ENCODE peak calls at places on chromosomes 12 and 14, in seven cellular contexts. F is naive thymus-derived CD8-positive, alpha-beta T cell; W is EH; U is activated CD8-positive, alpha-beta memory T cell treated with anti-CD3 and anti-CD28 coated beads for 48 hours; Z is stimulated activated CD8-positive, alpha-beta memory T cell treated with anti-CD3 and anti-CD28 coated beads, Interleukin-2, amount 100 ng/mL, for 1 hour; P is A549; S is naive B cell. J is an unnamed sample.
A peak's percentile ranks its signal among the peaks of the same experiment; 100 is the strongest.

GRCh38 chr12:106954462-106955376 is 988 bp upstream of the TMEM263 start:
- DNase-seq in F (peak; percentile 25), W (peak; percentile 52), U (no peak), Z (no peak), P (no peak), S (no peak), J (peak; percentile 1)

GRCh38 chr14:59181804-59182203 is 6.7 kb upstream of the DAAM1 start:
- DNase-seq in F (no peak), W (no peak), U (no peak), Z (no peak), P (no peak), S (no peak), J (no peak)

GRCh38 chr12:63844391-63845341 is at the start of gene SRGAP1:
- DNase-seq in F (no peak), W (peak; percentile 79), U (no peak), Z (no peak), P (peak; percentile 69), S (no peak), J (peak; percentile 17)

GRCh38 chr14:22614240-22614799 is 16.2 kb downstream of the ABHD4 start:
- DNase-seq in F (no peak), W (peak; percentile 99), U (no peak), Z (no peak), P (peak; percentile 94), S (no peak), J (no peak)

GRCh38 chr14:69008411-69008810 is 29.3 kb upstream of the ACTN1 start:
- DNase-seq in F (no peak), W (peak; percentile 67), U (no peak), Z (no peak), P (no peak), S (no peak), J (no peak)

GRCh38 chr14:45641541-45641940 is 388.5 kb upstream of the MIS18BP1 start:
- DNase-seq in F (no peak), W (no peak), U (no peak), Z (no peak), P (no peak), S (no peak), J (no peak)

GRCh38 chr12:62261876-62262275 is 1.7 kb downstream of the USP15 start:
- DNase-seq in F (no peak), W (no peak), U (no peak), Z (no peak), P (no peak), S (no peak), J (no peak)

GRCh38 chr14:96016761-96017160 is 22.4 kb upstream of the C14orf132 start:
- DNase-seq in F (no peak), W (peak; percentile 70), U (no peak), Z (no peak), P (no peak), S (no peak), J (peak; percentile 91)

GRCh38 chr14:53542692-53543091 is 389.6 kb upstream of the DDHD1 start:
- DNase-seq in F (no peak), W (peak; percentile 56), U (no peak), Z (no peak), P (peak; percentile 47), S (no peak), J (peak; percentile 57)

GRCh38 chr12:91099836-91100235 is 11.5 kb downstream of the LUM start:
- DNase-seq in F (no peak), W (no peak), U (no peak), Z (no peak), P (no peak), S (no peak), J (no peak)

GRCh38 chr12:59803735-59804134 is 207.9 kb downstream of the SLC16A7 start:
- DNase-seq in F (no peak), W (peak; percentile 57), U (no peak), Z (no peak), P (no peak), S (no peak), J (no peak)

GRCh38 chr12:96070670-96071279 is 35.4 kb upstream of the LTA4H start:
- DNase-seq in F (no peak), W (peak; percentile 10), U (no peak), Z (no peak), P (peak; percentile 42), S (no peak), J (peak; percentile 69)

GRCh38 chr14:54253195-54253947 is 143.4 kb upstream of the CDKN3 start:
- DNase-seq in F (no peak), W (peak; percentile 82), U (no peak), Z (no peak), P (peak; percentile 66), S (no peak), J (no peak)

GRCh38 chr14:89349196-89350008 is 67.6 kb downstream of the FOXN3 start:
- DNase-seq in F (no peak), W (peak; percentile 26), U (no peak), Z (no peak), P (peak; percentile 35), S (peak; percentile 16), J (peak; percentile 96)

GRCh38 chr12:46921754-46922113 is 95.9 kb upstream of the SLC38A4 start:
- DNase-seq in F (no peak), W (peak; percentile 67), U (no peak), Z (no peak), P (no peak), S (no peak), J (no peak)

GRCh38 chr14:101480747-101481530 is 80.4 kb upstream of the DIO3 start:
- DNase-seq in F (no peak), W (peak; percentile 20), U (no peak), Z (no peak), P (peak; percentile 98), S (no peak), J (no peak)

GRCh38 chr12:103824290-103824689 is 16.7 kb downstream of the NT5DC3 start:
- DNase-seq in F (no peak), W (no peak), U (no peak), Z (no peak), P (no peak), S (no peak), J (no peak)

GRCh38 chr12:16359512-16360491 is 12.4 kb downstream of the MGST1 start:
- DNase-seq in F (no peak), W (peak; percentile 61), U (no peak), Z (no peak), P (peak; percentile 72), S (no peak), J (no peak)

GRCh38 chr12:85076688-85077430 is 40.7 kb downstream of the LRRIQ1 start:
- DNase-seq in F (no peak), W (peak; percentile 62), U (no peak), Z (no peak), P (peak; percentile 82), S (no peak), J (peak; percentile 62)

GRCh38 chr14:91947196-91948184 is at the start of gene FBLN5:
- DNase-seq in F (peak; percentile 37), W (peak; percentile 93), U (peak; percentile 5), Z (no peak), P (peak; percentile 17), S (no peak), J (no peak)

GRCh38 chr12:84856156-84856900 is 56.3 kb downstream of the SLC6A15 start:
- DNase-seq in F (no peak), W (no peak), U (no peak), Z (no peak), P (no peak), S (no peak), J (no peak)

GRCh38 chr14:92692822-92693226 is 55.6 kb downstream of the LGMN start:
- DNase-seq in F (peak; percentile 30), W (peak; percentile 18), U (no peak), Z (no peak), P (peak; percentile 27), S (no peak), J (peak; percentile 95)

GRCh38 chr12:77218278-77218677 is 152.9 kb upstream of the E2F7 start:
- DNase-seq in F (no peak), W (no peak), U (no peak), Z (no peak), P (no peak), S (no peak), J (no peak)

GRCh38 chr12:20822415-20822814 is 11.9 kb downstream of the SLCO1B3 start:
- DNase-seq in F (no peak), W (no peak), U (no peak), Z (no peak), P (peak; percentile 91), S (no peak), J (no peak)

GRCh38 chr12:80745851-80746250 is 29.1 kb downstream of the MYF5 start:
- DNase-seq in F (no peak), W (no peak), U (no peak), Z (no peak), P (no peak), S (no peak), J (no peak)

GRCh38 chr14:96038920-96039632 is at the start of gene C14orf132:
- DNase-seq in F (peak; percentile 47), W (peak; percentile 75), U (peak; percentile 16), Z (peak; percentile 10), P (peak; percentile 30), S (peak; percentile 24), J (peak; percentile 16)